ENCODE peak calls at places on chromosome 7, in six cellular contexts. I is CD8-positive, alpha-beta memory T cell; H is hepatocyte; J is MM.1S; C is HCT116; M is adrenal gland. R is an unnamed sample. For H3K9me3, the result is how much of the 10 kb centered on the place peaks cover.

GRCh38 chr7:100044719-100045118 is 4.9 kb upstream of the ZSCAN21 start:
- DNase-seq in I (no peak), H (no peak), J (no peak), C (no peak), M (peak), R (no peak)

GRCh38 chr7:25456467-25457171 is 228.3 kb upstream of the NPVF start:
- DNase-seq in I (no peak), H (no peak), J (no peak), C (no peak), M (peak), R (peak)

GRCh38 chr7:32147909-32148308 is 77.7 kb upstream of the PDE1C start:
- DNase-seq in I (no peak), H (no peak), J (no peak), C (no peak), M (no peak), R (no peak)

GRCh38 chr7:72313906-72314305 is 98.2 kb downstream of the CALN1 start:
- DNase-seq in I (no peak), H (no peak), J (no peak), C (no peak), M (no peak), R (no peak)

GRCh38 chr7:29884399-29885272 is 78.3 kb downstream of the WIPF3 start:
- DNase-seq in I (no peak), H (peak), J (no peak), C (no peak), M (no peak), R (no peak)

GRCh38 chr7:32941996-32942782 is 15.1 kb upstream of the FKBP9 start:
- DNase-seq in I (peak), H (peak), J (no peak), C (no peak), M (peak), R (peak)

GRCh38 chr7:18489624-18490023 is 5.9 kb upstream of the HDAC9 start:
- DNase-seq in I (no peak), H (no peak), J (no peak), C (no peak), M (no peak), R (no peak)

GRCh38 chr7:27113991-27114866 is 11.7 kb upstream of the HOXA2 start:
- DNase-seq in I (no peak), H (peak), J (no peak), C (no peak), M (no peak), R (no peak)

GRCh38 chr7:130941322-130942210 is 207.6 kb upstream of the KLF14 start:
- DNase-seq in I (no peak), H (peak), J (no peak), C (no peak), M (peak), R (no peak)

GRCh38 chr7:24255139-24255538 is 28.9 kb upstream of the NPY start:
- DNase-seq in I (no peak), H (no peak), J (no peak), C (no peak), M (no peak), R (no peak)

GRCh38 chr7:77395543-77395942 is 20.6 kb downstream of the GSAP start:
- DNase-seq in I (no peak), H (peak), J (no peak), C (no peak), M (no peak), R (no peak)

GRCh38 chr7:75532639-75533038 is 40.5 kb downstream of the SPDYE5 start:
- DNase-seq in I (no peak), H (no peak), J (no peak), C (no peak), M (no peak), R (no peak)

GRCh38 chr7:42238709-42239395 is 1.8 kb upstream of the GLI3 start:
- DNase-seq in I (no peak), H (peak), J (no peak), C (no peak), M (peak), R (peak)

DNA sequence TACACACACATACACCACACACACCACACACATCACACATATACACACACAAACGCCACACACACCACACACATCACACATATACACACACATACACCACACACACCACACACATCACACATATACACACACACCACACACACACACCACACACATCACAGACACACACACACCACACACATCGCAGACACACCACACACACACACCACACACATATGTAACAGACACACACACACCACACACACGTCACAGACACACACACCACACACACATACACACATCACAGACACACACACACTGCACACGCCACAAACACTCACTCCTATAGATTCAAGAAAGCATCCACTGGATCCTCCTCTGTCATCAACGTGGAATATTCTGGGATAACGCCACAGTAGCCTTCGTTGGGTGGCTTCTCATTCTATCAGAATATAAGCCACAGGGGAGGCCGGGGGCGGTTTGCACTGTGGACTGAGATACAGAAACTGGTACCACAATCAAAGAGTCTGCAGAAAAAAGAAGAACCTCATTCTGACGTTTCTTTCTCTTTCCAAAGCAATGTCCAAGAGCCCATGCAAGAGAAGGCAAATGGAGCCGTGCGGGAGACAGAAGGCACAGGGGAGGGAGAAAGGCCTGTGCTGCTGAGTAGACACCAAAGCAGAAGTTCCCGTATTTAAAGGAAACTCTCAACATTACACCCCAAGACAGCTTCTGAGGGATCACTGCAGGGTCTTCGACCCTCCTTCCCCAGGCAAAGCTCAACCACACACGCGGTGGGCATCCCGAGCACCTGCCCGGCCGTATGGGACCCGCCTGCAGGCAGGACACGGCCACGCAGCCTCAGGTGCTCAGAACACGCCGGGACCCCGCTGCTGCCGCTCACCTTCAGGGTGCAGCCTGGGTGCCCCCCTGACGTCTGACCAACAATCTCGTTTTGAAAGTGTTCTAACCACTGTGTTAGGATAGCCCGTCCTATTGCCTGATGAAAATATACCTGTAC is 321.2 kb downstream of the DNAJB6 start:
- DNase-seq in I (no peak), H (no peak), J (no peak), C (no peak), M (no peak), R (peak)
- H3K9me3 ChIP-seq in I (under half), H (under half), J (under half), C (under half), M (under half), R (under half)

DNA sequence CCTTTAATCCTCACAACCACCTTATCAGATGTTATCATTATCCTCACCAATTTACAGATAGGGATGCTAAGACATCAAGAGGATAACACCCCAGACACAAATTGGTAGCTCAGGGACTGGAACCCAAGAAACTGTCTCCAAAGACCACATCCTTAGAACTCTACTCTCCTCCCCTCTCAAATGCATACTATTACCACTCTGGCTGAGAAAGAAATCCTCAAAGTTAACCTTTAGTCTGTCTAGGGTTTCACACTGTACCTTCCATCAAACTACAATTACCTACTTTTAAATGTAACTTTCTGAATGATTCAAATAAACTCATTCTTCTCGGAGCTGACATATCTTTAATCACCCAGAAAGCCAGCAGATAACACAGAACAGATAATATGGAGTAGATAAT is 6.6 kb downstream of the EZH2 start:
- DNase-seq in I (no peak), H (no peak), J (no peak), C (no peak), M (no peak), R (no peak)
- H3K9me3 ChIP-seq in I (under half), H (under half), J (under half), C (under half), M (under half), R (under half)

GRCh38 chr7:157721468-157722136 is 384.8 kb downstream of the DNAJB6 start:
- DNase-seq in I (no peak), H (no peak), J (no peak), C (no peak), M (no peak), R (no peak)
- H3K9me3 ChIP-seq in I (under half), H (under half), J (under half), C (under half), M (under half), R (under half)

DNA sequence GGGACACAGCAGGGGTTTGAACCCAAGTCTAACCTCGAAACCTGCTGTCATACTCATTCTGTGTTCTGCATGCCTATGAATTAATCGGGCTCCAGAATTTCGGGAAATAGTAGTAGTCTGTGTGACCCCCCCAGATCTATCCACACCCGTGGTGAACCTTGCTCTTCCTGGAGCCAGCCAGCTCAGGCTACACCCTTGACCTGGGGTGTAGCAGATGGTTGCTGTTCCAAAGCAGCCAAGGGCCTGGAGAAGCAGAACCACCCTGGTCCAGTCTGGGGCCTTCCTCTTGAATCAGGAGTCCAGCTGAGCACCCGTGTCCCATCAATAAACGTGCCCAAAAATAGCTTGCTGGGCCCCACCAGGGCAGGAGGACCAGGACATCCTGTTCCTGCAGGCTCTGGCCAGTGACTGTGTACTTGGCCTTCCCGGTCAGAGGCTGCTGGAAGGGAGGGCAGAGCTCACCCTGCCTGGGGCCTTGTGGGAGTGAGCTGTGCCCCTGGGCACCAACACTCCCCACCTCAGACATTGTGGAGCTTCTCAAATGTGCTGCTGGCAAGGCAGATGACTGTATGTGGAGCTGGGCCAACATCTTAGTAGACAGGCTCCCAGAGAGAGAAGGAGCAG is 101.2 kb upstream of the ZNF716 start:
- DNase-seq in I (no peak), H (no peak), J (no peak), C (no peak), M (peak), R (no peak)
- H3K9me3 ChIP-seq in I (under half), H (under half), J (under half), C (under half), M (under half), R (under half)

GRCh38 chr7:16399265-16399801 is 22.0 kb downstream of the CRPPA start:
- DNase-seq in I (no peak), H (no peak), J (no peak), C (no peak), M (no peak), R (no peak)
- H3K9me3 ChIP-seq in I (under half), H (under half), J (under half), C (under half), M (under half), R (under half)

DNA sequence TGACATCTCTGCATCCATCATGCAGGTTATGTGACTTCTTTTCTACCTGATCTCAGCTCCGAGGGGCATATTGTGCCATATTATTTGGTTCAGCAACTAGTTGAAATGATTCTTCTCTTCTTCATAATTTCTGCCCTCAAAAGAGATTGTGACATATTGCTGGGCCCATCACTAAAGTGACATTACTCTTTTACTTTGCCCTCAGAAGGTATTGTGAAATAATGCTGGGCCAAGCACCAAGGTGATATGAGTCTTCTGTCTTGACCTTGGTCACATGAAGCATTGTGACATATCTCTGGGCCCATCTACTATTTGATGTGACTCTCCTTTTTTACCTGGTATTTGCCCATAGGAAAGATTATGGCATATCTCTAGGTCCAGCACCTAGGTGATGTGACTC is 33.9 kb upstream of the ZNF107 start:
- DNase-seq in I (no peak), H (no peak), J (no peak), C (no peak), M (no peak), R (no peak)
- H3K9me3 ChIP-seq in I (under half), H (under half), J (under half), C (under half), M (under half), R (under half)

GRCh38 chr7:269721-270120 is 20.2 kb upstream of the FOXL3 start:
- DNase-seq in I (no peak), H (no peak), J (no peak), C (no peak), M (no peak), R (no peak)
- H3K9me3 ChIP-seq in I (under half), H (under half), J (under half), C (under half), M (under half), R (under half)

DNA sequence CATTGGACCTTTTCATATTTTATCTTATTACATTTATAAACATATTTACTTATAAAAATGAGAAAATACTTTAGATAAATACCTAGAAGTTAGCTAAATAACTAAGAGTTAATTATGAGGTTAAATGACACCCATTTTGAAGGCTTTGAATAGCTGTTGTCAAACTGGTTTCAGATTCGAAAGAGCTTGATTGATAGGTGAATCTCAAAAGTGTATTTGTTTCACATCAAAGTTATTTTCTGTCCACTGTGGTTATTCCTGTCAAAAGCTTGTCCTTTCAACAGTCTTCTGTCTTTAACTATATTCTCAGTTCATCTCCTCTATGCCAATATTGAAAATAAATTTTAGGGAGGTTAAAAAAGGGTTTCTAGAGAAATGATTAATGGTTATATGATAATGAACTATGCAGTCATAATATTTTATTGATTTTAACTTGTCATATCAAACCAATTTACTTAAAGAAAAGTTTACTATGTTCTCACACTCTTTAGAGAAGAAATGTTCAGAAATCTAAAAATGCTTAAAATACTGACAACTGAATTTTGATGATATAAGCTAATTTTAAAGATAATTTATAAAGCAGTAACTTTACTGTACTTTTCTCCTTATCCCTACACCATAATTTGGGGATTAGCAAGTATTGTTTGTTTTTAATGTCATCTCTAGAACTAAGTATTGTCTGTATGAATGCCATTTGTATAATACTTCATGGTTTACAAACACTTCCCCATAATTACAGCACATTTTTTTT is 72.0 kb upstream of the FOXP2 start:
- DNase-seq in I (no peak), H (no peak), J (peak), C (no peak), M (no peak), R (no peak)
- H3K9me3 ChIP-seq in I (under half), H (under half), J (under half), C (under half), M (under half), R (under half)

GRCh38 chr7:138434458-138435093 is 25.5 kb upstream of the TRIM24 start:
- DNase-seq in I (no peak), H (no peak), J (no peak), C (no peak), M (no peak), R (no peak)

GRCh38 chr7:138429577-138430250 is 30.3 kb upstream of the TRIM24 start:
- DNase-seq in I (no peak), H (peak), J (no peak), C (no peak), M (no peak), R (no peak)

GRCh38 chr7:138433583-138434437 is 26.2 kb upstream of the TRIM24 start:
- DNase-seq in I (no peak), H (no peak), J (no peak), C (no peak), M (no peak), R (no peak)

GRCh38 chr7:138435231-138435919 is 24.7 kb upstream of the TRIM24 start:
- DNase-seq in I (no peak), H (no peak), J (no peak), C (peak), M (no peak), R (no peak)

DNA sequence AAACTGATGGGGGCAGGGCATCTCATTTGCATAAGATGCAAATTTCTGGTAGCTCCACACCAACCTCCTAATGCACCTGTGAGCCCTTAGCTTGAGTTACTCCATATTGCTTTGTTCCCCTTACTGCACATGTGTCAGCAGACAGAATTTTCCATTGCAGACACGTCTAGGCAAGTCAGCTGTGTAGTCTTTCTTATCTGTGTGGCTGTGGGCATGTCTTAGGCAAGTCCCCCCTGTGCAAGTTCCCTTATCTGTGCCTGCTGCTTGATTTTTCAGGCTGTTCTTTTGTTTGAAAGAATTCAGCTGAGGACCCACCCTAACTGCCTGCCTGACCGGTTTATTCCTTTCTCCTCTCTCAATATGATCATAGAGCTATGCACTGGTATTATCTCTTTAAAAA is 28.5 kb upstream of the TRIM24 start:
- DNase-seq in I (no peak), H (no peak), J (no peak), C (no peak), M (no peak), R (no peak)
- H3K9me3 ChIP-seq in I (under half), H (under half), J (under half), C (under half), M (under half), R (under half)